ENCODE peak calls at places on chromosomes 3 and 15, in seven cellular contexts. W is astrocyte of the hippocampus; K is NCI-H1092; N is SJSA1; B is amniotic stem cell; Q is DMS79; F is stimulated activated CD8-positive, alpha-beta memory T cell treated with anti-CD3 and anti-CD28 coated beads, Interleukin-15, amount 100 ng/mL, for 24 hours. D is an unnamed sample.

GRCh38 chr3:155218470-155218869 is 75.0 kb downstream of the STRIT1 start:
- DNase-seq in W (no peak), K (no peak), N (no peak), B (no peak), Q (no peak), F (no peak), D (no peak)

GRCh38 chr15:92384391-92384790 is 9.3 kb upstream of the ST8SIA2 start:
- DNase-seq in W (peak), K (no peak), N (no peak), B (no peak), Q (no peak), F (no peak), D (no peak)

GRCh38 chr3:104907507-104907906 is 459.2 kb upstream of the ALCAM start:
- DNase-seq in W (peak), K (no peak), N (no peak), B (peak), Q (no peak), F (no peak), D (peak)

GRCh38 chr3:32321095-32321835 is 70.4 kb upstream of the CMTM7 start:
- DNase-seq in W (peak), K (peak), N (no peak), B (no peak), Q (no peak), F (no peak), D (no peak)

GRCh38 chr15:58114812-58115211 is 23.4 kb upstream of the AQP9 start:
- DNase-seq in W (no peak), K (no peak), N (no peak), B (no peak), Q (no peak), F (no peak), D (no peak)

GRCh38 chr3:113532698-113533533 is 561 bp downstream of the SIDT1 start:
- DNase-seq in W (peak), K (peak), N (no peak), B (no peak), Q (no peak), F (no peak), D (no peak)

GRCh38 chr3:105653868-105654267 is 214.9 kb downstream of the CBLB start:
- DNase-seq in W (no peak), K (no peak), N (no peak), B (no peak), Q (no peak), F (no peak), D (no peak)

GRCh38 chr15:65323071-65323511 is 18.6 kb downstream of the RNU5B-1 start:
- DNase-seq in W (peak), K (peak), N (no peak), B (no peak), Q (peak), F (no peak), D (no peak)

GRCh38 chr15:53808058-53808703 is 48.7 kb upstream of the WDR72 start:
- DNase-seq in W (peak), K (no peak), N (no peak), B (no peak), Q (no peak), F (no peak), D (no peak)

GRCh38 chr3:106338582-106339219 is 469.9 kb upstream of the CBLB start:
- DNase-seq in W (no peak), K (no peak), N (no peak), B (no peak), Q (no peak), F (no peak), D (no peak)

D was measured in HS-27A.